ENCODE peak calls at places on chromosomes 13 and 19, in ten cellular contexts. L is ELR; N is activated naive CD4-positive, alpha-beta T cell; J is nephron progenitor cell; A is right atrium auricular region; C is AG04449; I is CD4-positive, alpha-beta T cell; U is endothelial cell; G is activated gamma-delta T cell treated with Interleukin-2 at 50 U/mL for 16 hours; H is activated T-helper 9 cell treated with anti-CD3 and anti-CD28 coated beads, Interleukin-2, amount 50 U/mL, for 16 hours. Q is an unnamed sample.

GRCh38 chr13:33728271-33729037 is 89.5 kb upstream of the RFC3 start:
- DNase-seq in L (peak; percentile 33), N (no peak), J (no peak), A (peak; percentile 81), C (no peak), I (no peak), U (no peak), G (no peak), H (no peak), Q (no peak)

GRCh38 chr13:33782631-33783030 is 35.3 kb upstream of the RFC3 start:
- DNase-seq in L (no peak), N (no peak), J (no peak), A (no peak), C (no peak), I (no peak), U (no peak), G (no peak), H (no peak), Q (no peak)

GRCh38 chr13:65679240-65679639 is 1550.9 kb downstream of the PCDH9 start:
- DNase-seq in L (peak; percentile 7), N (no peak), J (no peak), A (no peak), C (no peak), I (no peak), U (no peak), G (no peak), H (no peak), Q (no peak)

GRCh38 chr19:12938536-12939291 is at the start of gene CALR:
- DNase-seq in L (peak; percentile 66), N (no peak), J (no peak), A (no peak), C (no peak), I (peak; percentile 18), U (no peak), G (no peak), H (no peak), Q (no peak)

GRCh38 chr13:27595055-27595811 is 25.1 kb downstream of the LNX2 start:
- DNase-seq in L (peak; percentile 25), N (no peak), J (no peak), A (no peak), C (no peak), I (no peak), U (no peak), G (no peak), H (no peak), Q (no peak)

GRCh38 chr19:19147344-19147743 is 9.1 kb upstream of the TMEM161A start:
- DNase-seq in L (no peak), N (no peak), J (no peak), A (no peak), C (no peak), I (no peak), U (no peak), G (no peak), H (no peak), Q (no peak)

GRCh38 chr19:4374451-4375163 is 25.7 kb downstream of the SH3GL1 start:
- DNase-seq in L (peak; percentile 96), N (no peak), J (no peak), A (peak; percentile 93), C (no peak), I (no peak), U (no peak), G (no peak), H (no peak), Q (no peak)

GRCh38 chr19:41935781-41936415 is 7.6 kb upstream of the ERFL start:
- DNase-seq in L (no peak), N (no peak), J (no peak), A (no peak), C (no peak), I (no peak), U (no peak), G (no peak), H (no peak), Q (no peak)

GRCh38 chr19:46471116-46471733 is at the start of gene PNMA8A:
- DNase-seq in L (peak; percentile 23), N (no peak), J (peak; percentile 94), A (peak; percentile 85), C (no peak), I (no peak), U (peak; percentile 75), G (no peak), H (no peak), Q (no peak)

GRCh38 chr13:97369269-97369893 is 64.6 kb upstream of the RAP2A start:
- DNase-seq in L (peak; percentile 59), N (no peak), J (no peak), A (no peak), C (no peak), I (no peak), U (no peak), G (no peak), H (no peak), Q (no peak)

GRCh38 chr19:3537438-3538240 is 1.3 kb upstream of the TEKTIP1 start:
- DNase-seq in L (no peak), N (no peak), J (no peak), A (no peak), C (no peak), I (no peak), U (no peak), G (no peak), H (no peak), Q (no peak)

GRCh38 chr13:33645591-33646554 is 172.1 kb upstream of the RFC3 start:
- DNase-seq in L (no peak), N (no peak), J (no peak), A (no peak), C (no peak), I (no peak), U (no peak), G (no peak), H (no peak), Q (no peak)